ENCODE peak calls at places on chromosomes 11 and 22, in five cellular contexts. C, N, T, W and I are unnamed samples.

GRCh38 chr11:108518581-108518980 is 20.4 kb upstream of the POGLUT3 start:
- DNase-seq in C (no peak), N (no peak), T (no peak), W (no peak), I (no peak)

GRCh38 chr22:19290400-19291217 is 910 bp downstream of the CLTCL1 start:
- DNase-seq in C (no peak), N (peak), T (no peak), W (no peak), I (peak)

GRCh38 chr11:69055598-69056516 is 7.1 kb downstream of the TPCN2 start:
- DNase-seq in C (no peak), N (no peak), T (no peak), W (peak), I (no peak)

GRCh38 chr11:18865951-18866350 is 73.3 kb downstream of the MRGPRX1 start:
- DNase-seq in C (no peak), N (no peak), T (no peak), W (no peak), I (no peak)

GRCh38 chr11:116641561-116642045 is 131.2 kb downstream of the BUD13 start:
- DNase-seq in C (no peak), N (no peak), T (no peak), W (no peak), I (peak)

GRCh38 chr11:65308281-65308891 is 6.3 kb upstream of the CDC42EP2 start:
- DNase-seq in C (no peak), N (no peak), T (no peak), W (no peak), I (peak)

GRCh38 chr11:29153078-29153477 is 863.8 kb downstream of the KCNA4 start:
- DNase-seq in C (no peak), N (no peak), T (no peak), W (no peak), I (no peak)

GRCh38 chr11:67606150-67606476 is 623 bp upstream of the NDUFV1 start:
- DNase-seq in C (no peak), N (no peak), T (peak), W (no peak), I (no peak)

GRCh38 chr22:47563406-47564157 is 801.1 kb downstream of the TBC1D22A start:
- DNase-seq in C (no peak), N (no peak), T (no peak), W (no peak), I (no peak)

GRCh38 chr11:15590131-15590530 is 475.4 kb downstream of the INSC start:
- DNase-seq in C (no peak), N (no peak), T (peak), W (no peak), I (no peak)

GRCh38 chr22:33896154-33896800 is 24.0 kb downstream of the LARGE1 start:
- DNase-seq in C (no peak), N (no peak), T (no peak), W (no peak), I (no peak)

GRCh38 chr22:26182723-26183122 is 13.5 kb downstream of the SEZ6L start:
- DNase-seq in C (no peak), N (no peak), T (no peak), W (no peak), I (no peak)

GRCh38 chr11:47527186-47527585 is 25.7 kb downstream of the CELF1 start:
- DNase-seq in C (no peak), N (no peak), T (no peak), W (no peak), I (no peak)

GRCh38 chr11:8870461-8871282 is 40.3 kb upstream of the AKIP1 start:
- DNase-seq in C (peak), N (no peak), T (peak), W (peak), I (no peak)

GRCh38 chr11:10418950-10419310 is 36.1 kb upstream of the AMPD3 start:
- DNase-seq in C (no peak), N (no peak), T (no peak), W (no peak), I (no peak)

GRCh38 chr11:2689551-2690260 is 10.1 kb downstream of the KCNQ1OT1 start:
- DNase-seq in C (no peak), N (no peak), T (no peak), W (no peak), I (no peak)